ENCODE peak calls at places on chromosomes 4 and X, in four cellular contexts. F is H1, T is IMR-90, H is H9. B is an unnamed sample.
A peak's percentile ranks its signal among the peaks of the same experiment; 100 is the strongest.

GRCh38 chrX:120794525-120794975 is 81.1 kb downstream of the CT47B1 start:
- DNase-seq in F (no peak), T (no peak), H (no peak), B (no peak)

GRCh38 chr4:83335691-83336090 is 1.0 kb upstream of the HPSE start:
- DNase-seq in F (no peak), T (no peak), H (no peak), B (no peak)

GRCh38 chr4:25937801-25938200 is 23.8 kb downstream of the SMIM20 start:
- DNase-seq in F (no peak), T (peak; percentile 49), H (no peak), B (peak; percentile 52)

GRCh38 chr4:111773858-111774257 is 371.4 kb upstream of the FAM241A start:
- DNase-seq in F (no peak), T (no peak), H (no peak), B (no peak)

GRCh38 chr4:183099537-183100297 is 660 bp downstream of the WWC2 start:
- DNase-seq in F (no peak), T (no peak), H (peak; percentile 73), B (peak; percentile 90)

GRCh38 chr4:24988776-24989175 is 42.0 kb downstream of the LGI2 start:
- DNase-seq in F (peak; percentile 67), T (peak; percentile 51), H (peak; percentile 84), B (peak; percentile 92)

GRCh38 chrX:19661977-19662376 is 146.7 kb upstream of the MAP3K15 start:
- DNase-seq in F (no peak), T (peak; percentile 50), H (no peak), B (no peak)

GRCh38 chr4:3293410-3294391 is 880 bp downstream of the RGS12 start:
- DNase-seq in F (no peak), T (no peak), H (peak; percentile 34), B (peak; percentile 23)

GRCh38 chr4:3263053-3263958 is 14.3 kb downstream of the MSANTD1 start:
- DNase-seq in F (no peak), T (no peak), H (no peak), B (no peak)

GRCh38 chrX:10240918-10241317 is 84.1 kb downstream of the CLCN4 start:
- DNase-seq in F (no peak), T (peak; percentile 94), H (no peak), B (no peak)

GRCh38 chrX:24423960-24424359 is 41.1 kb upstream of the PDK3 start:
- DNase-seq in F (no peak), T (no peak), H (no peak), B (no peak)

GRCh38 chr4:77488882-77489281 is 116.7 kb upstream of the CXCL13 start:
- DNase-seq in F (no peak), T (no peak), H (no peak), B (no peak)

GRCh38 chr4:13543648-13544555 is at the start of gene NKX3-2:
- DNase-seq in F (no peak), T (peak; percentile 20), H (no peak), B (no peak)

GRCh38 chr4:139027771-139028170 is 12.2 kb downstream of the NOCT start:
- DNase-seq in F (no peak), T (peak; percentile 70), H (no peak), B (no peak)

GRCh38 chr4:94341468-94341867 is 1.2 kb downstream of the HPGDS start:
- DNase-seq in F (no peak), T (no peak), H (no peak), B (no peak)

GRCh38 chrX:10098235-10098819 is 58.4 kb upstream of the CLCN4 start:
- DNase-seq in F (no peak), T (no peak), H (no peak), B (no peak)

GRCh38 chr4:170476351-170476750 is 386.6 kb upstream of the AADAT start:
- DNase-seq in F (no peak), T (no peak), H (no peak), B (no peak)

GRCh38 chr4:122218762-122219161 is 66.6 kb downstream of the BLTP1 start:
- DNase-seq in F (no peak), T (peak; percentile 7), H (no peak), B (peak; percentile 31)

GRCh38 chr4:18049446-18049845 is 27.9 kb upstream of the LCORL start:
- DNase-seq in F (no peak), T (peak; percentile 16), H (no peak), B (no peak)

GRCh38 chr4:57231781-57232180 is 121.6 kb upstream of the IGFBP7 start:
- DNase-seq in F (no peak), T (no peak), H (no peak), B (no peak)

GRCh38 chrX:134162032-134162431 is 75.0 kb upstream of the CCDC160 start:
- DNase-seq in F (no peak), T (no peak), H (no peak), B (no peak)

GRCh38 chrX:104117753-104118152 is 5.4 kb downstream of the ZCCHC18 start:
- DNase-seq in F (no peak), T (no peak), H (no peak), B (no peak)

GRCh38 chr4:139749313-139749712 is 83.7 kb downstream of the MGST2 start:
- DNase-seq in F (no peak), T (no peak), H (no peak), B (no peak)

GRCh38 chr4:41143721-41144379 is 70.5 kb downstream of the APBB2 start:
- DNase-seq in F (no peak), T (no peak), H (no peak), B (no peak)

GRCh38 chrX:11666180-11666579 is 460 bp upstream of the ARHGAP6 start:
- DNase-seq in F (no peak), T (no peak), H (peak; percentile 57), B (peak; percentile 53)

GRCh38 chrX:14963447-14964236 is 90.4 kb downstream of the MOSPD2 start:
- DNase-seq in F (no peak), T (peak; percentile 47), H (no peak), B (no peak)

GRCh38 chr4:36159208-36159607 is 85.1 kb downstream of the ARAP2 start:
- DNase-seq in F (peak; percentile 1), T (no peak), H (peak; percentile 40), B (peak; percentile 37)

GRCh38 chr4:5143940-5144339 is 92.7 kb downstream of the STK32B start:
- DNase-seq in F (no peak), T (no peak), H (no peak), B (no peak)

GRCh38 chr4:66108898-66109297 is 438.6 kb upstream of the EPHA5 start:
- DNase-seq in F (no peak), T (no peak), H (no peak), B (no peak)

GRCh38 chr4:87559090-87559837 is 30.1 kb upstream of the SPARCL1 start:
- DNase-seq in F (no peak), T (no peak), H (peak; percentile 58), B (peak; percentile 78)

GRCh38 chr4:223913-224497 is 81.3 kb downstream of the ZNF732 start:
- DNase-seq in F (no peak), T (no peak), H (no peak), B (no peak)

GRCh38 chrX:34901761-34902160 is 40.8 kb upstream of the FAM47B start:
- DNase-seq in F (no peak), T (no peak), H (no peak), B (no peak)

GRCh38 chr4:93764647-93765246 is 63.8 kb upstream of the ATOH1 start:
- DNase-seq in F (no peak), T (peak; percentile 44), H (no peak), B (peak; percentile 46)

DNA sequence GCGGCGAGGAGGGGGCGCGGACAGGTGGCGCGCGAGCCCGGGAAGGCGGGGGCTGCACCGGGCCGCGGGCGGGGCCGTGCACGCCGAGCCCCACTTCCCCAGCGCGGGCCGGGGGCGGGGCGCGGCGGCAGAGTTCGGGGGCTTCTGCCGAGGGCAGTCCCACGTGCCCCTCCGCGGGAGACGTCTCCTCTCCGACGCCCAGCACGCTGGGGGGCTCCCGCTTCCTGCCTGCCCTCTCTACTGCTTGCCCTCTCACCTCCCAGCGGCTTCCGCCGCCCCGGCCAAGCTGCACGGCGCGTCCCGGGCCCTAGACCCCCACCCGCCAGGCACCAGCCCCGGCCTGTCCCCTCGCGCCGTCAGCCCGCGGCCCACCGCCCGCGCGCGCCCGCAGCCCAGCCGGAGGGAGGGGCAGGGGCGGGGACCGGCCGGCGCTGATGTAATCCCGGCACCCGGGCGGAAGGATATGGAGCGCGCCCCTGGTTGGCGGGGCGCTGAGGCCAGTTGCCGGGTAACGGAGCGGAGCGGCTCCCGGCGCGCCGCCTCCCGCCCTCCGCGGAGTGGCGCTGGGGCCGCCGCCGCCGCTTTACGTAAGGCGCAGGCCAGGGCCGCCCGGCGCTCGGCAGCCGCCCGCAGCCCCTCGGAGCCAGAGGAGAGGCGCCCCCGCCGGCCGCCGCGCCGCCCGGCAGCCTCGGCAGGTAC is at the start of gene KIAA0232:
- DNase-seq in F (peak; percentile 62), T (peak; percentile 93), H (peak; percentile 88), B (peak; percentile 95)
- H2AK5ac ChIP-seq in F (no peak within 1 kb of the TSS), T (no peak within 1 kb of the TSS), H (no peak within 1 kb of the TSS), B (no peak within 1 kb of the TSS)

GRCh38 chr4:85895755-85896154 is 420.8 kb downstream of the ARHGAP24 start:
- DNase-seq in F (no peak), T (no peak), H (no peak), B (no peak)
- H4K5ac ChIP-seq in F (no peak overlapping the region), T (no peak overlapping the region), H (no peak overlapping the region), B (no peak overlapping the region)

GRCh38 chrX:130631011-130631410 is 229.2 kb downstream of the RBMX2 start:
- DNase-seq in F (no peak), T (no peak), H (no peak), B (no peak)

GRCh38 chrX:130637591-130637990 is 235.8 kb downstream of the RBMX2 start:
- DNase-seq in F (no peak), T (peak; percentile 58), H (no peak), B (no peak)

DNA sequence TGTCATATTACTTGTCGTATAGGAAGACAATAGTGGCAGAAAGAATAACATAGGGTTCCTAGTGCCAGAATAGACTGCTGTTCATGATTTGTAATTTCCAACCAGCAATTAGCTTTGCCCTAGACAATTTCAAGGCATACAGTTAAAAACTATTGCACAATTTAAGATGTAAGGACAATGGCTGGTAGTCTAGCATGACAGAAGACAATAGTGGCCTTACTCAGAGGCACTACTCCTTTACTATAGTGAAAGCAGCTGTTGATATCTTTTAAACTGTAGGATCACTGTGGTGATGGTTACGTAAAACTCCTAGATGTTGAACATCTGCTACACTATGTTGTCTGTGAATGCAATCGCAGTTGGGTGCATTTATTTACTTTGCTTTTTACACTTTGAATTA is 234.5 kb downstream of the RBMX2 start:
- DNase-seq in F (no peak), T (no peak), H (no peak), B (no peak)
- H3K9ac ChIP-seq in F (no peak overlapping the region), T (no peak overlapping the region), H (no peak overlapping the region), B (no peak overlapping the region)

DNA sequence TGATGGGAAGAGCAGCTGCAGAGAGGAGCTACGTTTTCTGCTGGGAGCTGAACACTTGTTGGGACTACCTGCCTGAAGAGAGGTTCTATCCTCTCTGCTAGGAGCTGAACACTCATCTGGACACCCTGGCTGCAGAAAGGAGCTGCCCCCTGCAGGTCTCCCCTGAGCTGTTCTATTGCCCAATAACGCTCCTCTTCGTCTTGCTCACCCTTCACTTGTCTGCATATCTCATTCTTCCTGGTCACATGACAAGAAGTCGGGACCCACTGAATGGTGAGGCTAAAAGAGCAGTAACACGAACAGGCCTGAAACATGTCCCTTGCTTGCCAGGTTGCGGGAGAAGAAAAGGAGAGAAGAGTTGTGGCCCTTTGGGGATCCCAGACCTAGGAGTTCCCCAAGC is 27.8 kb downstream of the NAA11 start:
- DNase-seq in F (no peak), T (no peak), H (no peak), B (no peak)
- H2AK5ac ChIP-seq in F (no peak overlapping the region), T (no peak overlapping the region), H (no peak overlapping the region), B (no peak overlapping the region)

DNA sequence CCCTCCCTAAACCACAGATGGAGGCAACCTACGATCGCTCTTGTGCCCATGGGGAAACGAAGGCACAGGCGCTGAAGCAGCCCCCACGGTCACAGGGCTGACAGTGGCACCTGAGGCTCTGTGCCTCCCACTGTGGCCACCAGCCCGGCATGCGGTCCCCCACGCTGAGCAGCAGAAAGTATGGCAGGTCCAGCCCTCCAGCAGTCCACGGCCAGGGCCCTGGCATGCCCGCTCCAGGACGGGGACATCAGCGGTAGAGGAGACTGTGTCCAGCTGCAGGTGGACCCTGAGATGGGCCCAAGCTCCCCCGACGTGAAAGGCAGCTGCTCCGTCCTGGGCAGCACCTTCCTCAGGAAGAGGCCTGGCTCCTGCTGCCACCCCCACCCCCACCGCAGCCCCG is 61.2 kb downstream of the FAM53A start:
- DNase-seq in F (no peak), T (no peak), H (no peak), B (no peak)
- H4K5ac ChIP-seq in F (no peak overlapping the region), T (no peak overlapping the region), H (no peak overlapping the region), B (no peak overlapping the region)